ENCODE peak calls at places on chromosomes 6 and 20, in eight cellular contexts. Q is K562, C is HCT116, V is Panc1, U is GM23338, I is transverse colon, Z is stomach, Y is prostate gland. D is an unnamed sample.

GRCh38 chr6:38493929-38494547 is 145.7 kb downstream of the BTBD9 start:
- DNase-seq in U (peak), Q (peak), Y (peak), V (peak), I (peak), Z (peak), C (peak), D (peak)

GRCh38 chr20:59149678-59150504 is 13.7 kb upstream of the ZNF831 start:
- DNase-seq in C (no peak), Z (no peak), V (no peak), U (no peak), I (peak), Y (no peak), Q (no peak), D (no peak)

GRCh38 chr20:20492521-20493334 is 124.8 kb downstream of the INSM1 start:
- DNase-seq in Z (peak), U (peak), I (no peak), V (no peak), Y (no peak), Q (no peak), C (no peak), D (no peak)

GRCh38 chr6:114096553-114097172 is 125.7 kb upstream of the HDAC2 start:
- DNase-seq in U (peak), Q (peak), V (no peak), C (peak), Y (no peak), I (no peak), Z (no peak), D (peak)

GRCh38 chr20:25012616-25013189 is 20.2 kb upstream of the APMAP start:
- DNase-seq in Z (peak), Q (no peak), V (no peak), U (no peak), C (no peak), I (no peak), Y (no peak), D (no peak)

GRCh38 chr6:169253341-169253740 is 305 bp downstream of the THBS2 start:
- DNase-seq in V (no peak), C (no peak), Y (no peak), U (no peak), I (no peak), Z (no peak), Q (no peak), D (no peak)

GRCh38 chr20:19492937-19493336 is 265.1 kb upstream of the RIN2 start:
- DNase-seq in I (no peak), C (no peak), U (peak), V (no peak), Z (no peak), Q (no peak), Y (no peak), D (no peak)

GRCh38 chr6:71268710-71269437 is 19.7 kb upstream of the OGFRL1 start:
- DNase-seq in V (no peak), Q (no peak), I (no peak), Y (no peak), C (no peak), U (no peak), Z (no peak), D (no peak)

GRCh38 chr6:134173936-134174789 is 121.7 kb upstream of the SLC2A12 start:
- DNase-seq in Y (peak), Q (peak), U (peak), Z (peak), C (peak), V (peak), I (peak), D (peak)

GRCh38 chr6:166306378-166307081 is 1.7 kb downstream of the PRR18 start:
- DNase-seq in Y (no peak), Q (no peak), I (no peak), Z (no peak), U (no peak), V (no peak), C (no peak), D (no peak)

GRCh38 chr6:128271011-128271410 is 249.4 kb downstream of the PTPRK start:
- DNase-seq in U (no peak), V (no peak), Y (no peak), C (no peak), Z (peak), I (no peak), Q (no peak), D (no peak)

GRCh38 chr6:153145591-153145990 is 14.5 kb upstream of the RGS17 start:
- DNase-seq in Y (no peak), C (no peak), Z (no peak), V (no peak), Q (no peak), U (peak), I (no peak), D (no peak)

GRCh38 chr6:136962661-136963060 is 40.6 kb downstream of the SLC35D3 start:
- DNase-seq in Z (peak), C (no peak), Q (no peak), V (no peak), U (peak), Y (no peak), I (peak), D (peak)

GRCh38 chr6:10528170-10528981 is 7.2 kb downstream of the GCNT2 start:
- DNase-seq in C (no peak), Q (no peak), I (peak), Y (peak), Z (peak), V (peak), U (no peak), D (no peak)

GRCh38 chr6:1199981-1200637 is 111.8 kb upstream of the FOXQ1 start:
- DNase-seq in Q (no peak), Z (no peak), U (no peak), Y (no peak), C (no peak), I (no peak), V (no peak), D (no peak)

GRCh38 chr20:19074828-19075516 is 137.5 kb upstream of the SLC24A3 start:
- DNase-seq in U (no peak), C (no peak), V (no peak), Z (no peak), Y (no peak), I (no peak), Q (no peak), D (no peak)

GRCh38 chr20:51759769-51760510 is 8.2 kb downstream of the ATP9A start:
- DNase-seq in I (no peak), Y (no peak), Z (no peak), U (peak), C (no peak), Q (no peak), V (no peak), D (no peak)

GRCh38 chr6:99822741-99823512 is 171.1 kb downstream of the MCHR2 start:
- DNase-seq in Q (peak), I (peak), C (peak), Y (peak), U (peak), V (peak), Z (no peak), D (peak)
- H3K4me3 ChIP-seq in Q (no peak), I (no peak), C (no peak), Y (no peak), U (peak), V (no peak), Z (no peak), D (peak)

GRCh38 chr6:158536084-158536890 is 23.6 kb upstream of the TMEM181 start:
- DNase-seq in U (peak), V (no peak), I (peak), Z (peak), C (peak), Y (peak), Q (peak), D (no peak)

GRCh38 chr6:158539363-158539762 is 20.5 kb upstream of the TMEM181 start:
- DNase-seq in Q (no peak), Z (no peak), C (no peak), I (no peak), V (no peak), U (no peak), Y (no peak), D (no peak)

GRCh38 chr6:158531970-158532369 is 27.9 kb upstream of the TMEM181 start:
- DNase-seq in Y (no peak), C (no peak), V (no peak), I (no peak), Z (no peak), Q (no peak), U (no peak), D (no peak)

GRCh38 chr6:158538741-158539140 is 21.1 kb upstream of the TMEM181 start:
- DNase-seq in V (no peak), Y (no peak), Z (no peak), I (no peak), C (no peak), U (no peak), Q (no peak), D (no peak)

GRCh38 chr6:158536891-158537798 is 22.7 kb upstream of the TMEM181 start:
- DNase-seq in Q (peak), U (peak), C (peak), Z (no peak), V (no peak), Y (no peak), I (peak), D (no peak)
- TF ChIP-seq POLR2AphosphoS5 in Q (no peak), U (no peak), C (no peak), Z (no peak), V (no peak), Y (no peak), I (no peak), D (no peak)

GRCh38 chr6:111477481-111477938 is 5.5 kb downstream of the REV3L start:
- DNase-seq in U (peak), Z (no peak), Q (peak), Y (no peak), I (no peak), V (no peak), C (no peak), D (no peak)

GRCh38 chr6:111481836-111482235 is 1.2 kb downstream of the REV3L start:
- DNase-seq in Q (peak), Y (no peak), I (no peak), C (no peak), U (no peak), V (no peak), Z (no peak), D (no peak)

GRCh38 chr6:111480988-111481830 is 1.8 kb downstream of the REV3L start:
- DNase-seq in Z (no peak), V (no peak), Y (no peak), Q (no peak), U (no peak), I (no peak), C (no peak), D (no peak)

GRCh38 chr6:111478064-111478476 is 4.9 kb downstream of the REV3L start:
- DNase-seq in C (no peak), U (no peak), Q (no peak), Y (no peak), V (no peak), I (no peak), Z (no peak), D (no peak)

DNA sequence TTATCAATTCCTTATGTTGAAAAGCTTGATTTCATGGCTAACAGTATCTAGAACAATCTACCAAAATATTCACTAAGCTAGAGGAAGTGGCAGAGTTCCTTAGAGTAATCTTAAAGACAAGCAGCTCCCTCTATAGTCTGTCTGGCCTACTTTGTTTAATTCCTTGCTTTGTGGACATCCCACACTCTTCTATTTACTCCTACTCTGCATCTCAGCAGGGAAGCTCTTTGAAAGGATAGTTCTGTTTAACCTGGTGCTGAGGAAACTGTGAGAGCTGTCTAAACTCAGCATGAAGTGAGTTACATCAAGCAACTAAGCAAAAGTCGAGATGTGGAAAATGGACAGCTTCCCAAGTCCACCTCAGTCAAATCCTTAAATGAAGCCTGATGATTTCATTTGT is 4.3 kb downstream of the REV3L start:
- DNase-seq in Z (no peak), V (peak), U (peak), C (peak), Y (no peak), I (no peak), Q (peak), D (no peak)
- H3K4me3 ChIP-seq in Z (no peak), V (no peak), U (no peak), C (no peak), Y (no peak), I (no peak), Q (no peak), D (peak)

DNA sequence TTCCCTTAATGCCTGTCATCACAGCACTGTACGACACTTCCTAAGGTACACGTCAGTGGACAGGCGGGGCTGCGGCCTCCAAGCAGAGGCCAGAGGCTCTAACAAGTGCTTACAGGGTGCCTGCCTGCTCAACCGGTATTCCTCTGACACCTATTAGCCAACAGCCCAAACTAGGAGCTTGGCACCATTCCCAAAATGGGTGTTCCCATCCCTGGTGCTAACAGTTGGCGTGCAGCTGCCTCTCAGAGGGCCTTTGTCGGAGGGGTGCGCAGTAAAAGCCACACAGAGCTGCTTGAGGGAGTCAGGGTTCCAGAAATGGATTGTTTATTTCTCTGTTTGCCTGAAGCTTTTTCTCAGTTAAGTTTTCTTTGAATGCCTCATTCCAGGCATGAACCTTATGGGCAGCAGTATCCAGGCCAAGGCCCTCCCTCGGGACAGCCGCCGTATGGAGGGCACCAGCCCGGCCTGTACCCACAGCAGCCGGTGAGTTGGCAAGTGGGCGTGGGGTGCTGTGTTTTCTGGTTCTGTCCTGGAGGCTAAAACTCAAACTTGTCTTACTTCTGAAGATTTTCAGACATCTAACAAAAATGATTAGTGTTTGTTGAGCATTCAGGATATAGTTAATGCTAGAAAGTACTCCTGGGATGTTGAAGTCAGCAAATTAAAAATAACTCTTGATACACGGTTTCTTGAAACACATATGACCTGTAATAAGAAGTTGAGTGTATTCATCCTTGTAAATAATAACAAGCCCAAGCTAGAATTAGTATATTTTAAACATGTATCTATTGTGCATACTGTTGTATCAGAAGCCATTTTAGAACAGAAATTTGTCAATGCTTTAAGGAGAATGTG is 124.7 kb downstream of the TMEM242 start:
- DNase-seq in C (no peak), Z (peak), I (peak), V (no peak), Q (no peak), Y (peak), U (no peak), D (no peak)
- TF ChIP-seq POLR2AphosphoS5 in C (no peak), Z (peak), I (peak), V (no peak), Q (no peak), Y (peak), U (no peak), D (no peak)

GRCh38 chr6:11668455-11668854 is 110.1 kb downstream of the ADTRP start:
- DNase-seq in V (no peak), Y (no peak), C (no peak), U (no peak), Z (no peak), Q (no peak), I (no peak), D (no peak)
- H3K4me3 ChIP-seq in V (no peak), Y (no peak), C (no peak), U (no peak), Z (no peak), Q (no peak), I (no peak), D (no peak)

GRCh38 chr6:26194774-26195375 is 107.6 kb downstream of the HFE start:
- DNase-seq in V (no peak), Z (no peak), U (no peak), I (no peak), Q (no peak), C (no peak), Y (no peak), D (no peak)

GRCh38 chr6:26194329-26194701 is 107.1 kb downstream of the HFE start:
- DNase-seq in I (no peak), V (no peak), C (no peak), Q (no peak), U (no peak), Z (no peak), Y (no peak), D (no peak)

GRCh38 chr6:26196846-26197683 is 109.8 kb downstream of the HFE start:
- DNase-seq in V (peak), Z (peak), C (peak), Q (peak), Y (peak), I (peak), U (peak), D (peak)

GRCh38 chr6:26195924-26196845 is 109.0 kb downstream of the HFE start:
- DNase-seq in V (no peak), Q (no peak), Y (no peak), C (no peak), I (peak), Z (no peak), U (no peak), D (no peak)

DNA sequence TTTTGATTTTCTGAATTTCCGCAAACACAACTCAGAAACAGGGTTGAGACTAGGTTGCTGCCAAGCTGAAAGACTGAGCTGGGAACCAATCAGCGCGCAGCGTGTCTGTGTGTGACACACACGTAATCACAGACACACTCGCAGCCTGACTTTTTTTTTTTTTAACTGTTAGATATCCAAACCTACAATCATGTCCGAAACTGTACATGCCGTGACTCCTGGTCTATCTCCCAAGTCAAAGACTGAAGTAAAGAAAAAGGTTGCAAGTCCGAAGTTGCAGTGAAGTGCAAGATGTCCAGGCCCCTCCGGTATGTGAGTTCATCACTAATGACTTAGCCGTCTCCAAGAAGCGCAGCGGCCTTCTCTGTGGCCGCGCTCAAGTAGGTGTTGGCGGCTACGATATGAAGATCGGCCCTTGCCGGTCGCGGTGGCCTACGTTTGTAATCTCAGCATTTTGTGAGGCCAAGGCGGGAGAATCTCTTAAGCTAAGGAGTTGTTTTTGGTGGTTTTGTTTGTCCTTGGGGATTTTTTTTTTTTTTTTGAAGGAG is 108.2 kb downstream of the HFE start:
- DNase-seq in U (peak), V (peak), Q (peak), Z (peak), Y (peak), I (peak), C (peak), D (peak)
- TF ChIP-seq POLR2AphosphoS5 in U (peak), V (no peak), Q (peak), Z (peak), Y (peak), I (peak), C (peak), D (peak)

GRCh38 chr6:27593200-27593818 is 120.4 kb upstream of the ZNF184 start:
- DNase-seq in C (no peak), I (no peak), Q (peak), U (no peak), Y (no peak), V (no peak), Z (no peak), D (no peak)

GRCh38 chr6:27591660-27592059 is 118.8 kb upstream of the ZNF184 start:
- DNase-seq in Z (no peak), C (no peak), U (peak), V (peak), Q (peak), Y (no peak), I (no peak), D (peak)

GRCh38 chr6:27592107-27592480 is 119.2 kb upstream of the ZNF184 start:
- DNase-seq in V (no peak), Z (no peak), C (no peak), Q (peak), I (no peak), Y (no peak), U (peak), D (no peak)

GRCh38 chr6:27592481-27593199 is 119.7 kb upstream of the ZNF184 start:
- DNase-seq in Y (no peak), C (no peak), Q (peak), Z (no peak), V (peak), I (no peak), U (peak), D (peak)

DNA sequence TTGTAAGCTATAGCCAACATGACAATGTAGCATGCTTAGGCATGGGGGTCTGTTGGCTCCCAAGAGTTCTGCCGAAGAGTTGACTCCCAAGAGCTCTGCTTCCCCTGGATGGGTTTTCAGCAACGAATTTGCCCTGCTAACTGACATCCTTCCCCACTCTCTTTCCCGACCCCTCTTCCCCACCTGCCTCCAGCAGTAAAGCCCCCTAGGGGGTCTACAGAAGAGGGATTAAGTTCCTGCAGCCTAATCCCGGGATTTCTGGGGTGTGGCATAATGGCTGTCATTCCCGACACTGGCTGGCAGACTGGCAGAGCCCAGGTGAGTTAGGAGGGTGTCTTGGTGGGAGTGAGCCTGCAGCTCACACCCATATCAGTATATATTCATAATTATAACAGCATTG is 121.0 kb upstream of the ZNF184 start:
- DNase-seq in C (no peak), Q (no peak), Z (no peak), V (no peak), Y (no peak), I (no peak), U (peak), D (no peak)
- H3K4me3 ChIP-seq in C (no peak), Q (peak), Z (no peak), V (peak), Y (no peak), I (no peak), U (peak), D (peak)

D was measured in SK-N-MC.